ENCODE peak calls at places on chromosomes 1 and 21, in eight cellular contexts. O, G, R, A, Q, B, D and J are unnamed samples.

GRCh38 chr1:15001317-15001900 is 152.1 kb upstream of the TMEM51 start:
- DNase-seq in O (no peak), G (no peak), R (no peak), A (no peak), Q (no peak), B (no peak), D (no peak), J (no peak)

GRCh38 chr1:185317886-185318310 is 855 bp upstream of the IVNS1ABP start:
- DNase-seq in O (no peak), G (peak; percentile 64), R (peak; percentile 31), A (peak; percentile 52), Q (peak; percentile 62), B (peak; percentile 77), D (peak; percentile 42), J (no peak)

GRCh38 chr1:32393832-32394140 is 455 bp downstream of the BSDC1 start:
- DNase-seq in O (no peak), G (peak; percentile 12), R (peak; percentile 56), A (peak; percentile 54), Q (no peak), B (peak; percentile 52), D (no peak), J (no peak)

GRCh38 chr21:43188712-43189151 is 19.9 kb downstream of the CRYAA start:
- DNase-seq in O (peak; percentile 58), G (no peak), R (no peak), A (peak; percentile 33), Q (no peak), B (no peak), D (no peak), J (no peak)

GRCh38 chr1:158117854-158118691 is 62.6 kb upstream of the CD1D start:
- DNase-seq in O (peak; percentile 81), G (peak; percentile 24), R (peak; percentile 34), A (no peak), Q (peak; percentile 43), B (peak; percentile 44), D (no peak), J (peak; percentile 47)

GRCh38 chr1:57421366-57421765 is 2.5 kb downstream of the DAB1 start:
- DNase-seq in O (no peak), G (no peak), R (no peak), A (no peak), Q (no peak), B (no peak), D (no peak), J (no peak)

GRCh38 chr1:94115900-94116436 is 5.0 kb downstream of the ABCA4 start:
- DNase-seq in O (no peak), G (no peak), R (no peak), A (no peak), Q (no peak), B (no peak), D (no peak), J (no peak)

GRCh38 chr1:40662864-40663263 is 2.6 kb downstream of the RIMS3 start:
- DNase-seq in O (no peak), G (peak; percentile 34), R (peak; percentile 18), A (no peak), Q (no peak), B (peak; percentile 43), D (no peak), J (peak; percentile 18)

GRCh38 chr1:184866991-184867788 is 107.1 kb downstream of the NIBAN1 start:
- DNase-seq in O (no peak), G (peak; percentile 48), R (peak; percentile 99), A (no peak), Q (peak; percentile 47), B (peak; percentile 54), D (peak; percentile 29), J (no peak)

GRCh38 chr1:240237305-240237721 is 145.6 kb downstream of the FMN2 start:
- DNase-seq in O (no peak), G (no peak), R (peak; percentile 71), A (no peak), Q (no peak), B (no peak), D (no peak), J (peak; percentile 12)

GRCh38 chr1:107430540-107431228 is 289.8 kb downstream of the NTNG1 start:
- DNase-seq in O (no peak), G (peak; percentile 6), R (peak; percentile 11), A (no peak), Q (peak; percentile 25), B (peak; percentile 9), D (no peak), J (peak; percentile 64)

GRCh38 chr1:2932671-2933350 is 88.5 kb upstream of the ACTRT2 start:
- DNase-seq in O (peak; percentile 52), G (no peak), R (no peak), A (no peak), Q (no peak), B (no peak), D (no peak), J (no peak)

GRCh38 chr1:119815361-119815760 is 4.1 kb upstream of the REG4 start:
- DNase-seq in O (no peak), G (no peak), R (peak; percentile 31), A (no peak), Q (no peak), B (no peak), D (no peak), J (no peak)

GRCh38 chr21:42433946-42434551 is 30.3 kb downstream of the UBASH3A start:
- DNase-seq in O (no peak), G (no peak), R (no peak), A (no peak), Q (no peak), B (no peak), D (no peak), J (no peak)

GRCh38 chr1:24253569-24253968 is 65.6 kb upstream of the GRHL3 start:
- DNase-seq in O (no peak), G (no peak), R (no peak), A (no peak), Q (no peak), B (no peak), D (no peak), J (no peak)

GRCh38 chr1:22930235-22930912 is 42.3 kb downstream of the LACTBL1 start:
- DNase-seq in O (peak; percentile 70), G (peak; percentile 11), R (peak; percentile 25), A (no peak), Q (peak; percentile 63), B (peak; percentile 55), D (no peak), J (peak; percentile 72)

GRCh38 chr1:41643422-41643821 is 158.9 kb upstream of the EDN2 start:
- DNase-seq in O (no peak), G (no peak), R (no peak), A (no peak), Q (no peak), B (no peak), D (no peak), J (no peak)

GRCh38 chr1:109523706-109524105 is 14.2 kb upstream of the AMIGO1 start:
- DNase-seq in O (no peak), G (no peak), R (no peak), A (no peak), Q (no peak), B (no peak), D (no peak), J (no peak)

GRCh38 chr1:7298749-7299151 is 472.3 kb upstream of the VAMP3 start:
- DNase-seq in O (no peak), G (no peak), R (peak; percentile 77), A (no peak), Q (no peak), B (no peak), D (no peak), J (no peak)

GRCh38 chr1:29668761-29669487 is 432.6 kb downstream of the PTPRU start:
- DNase-seq in O (no peak), G (no peak), R (no peak), A (no peak), Q (no peak), B (no peak), D (no peak), J (no peak)

GRCh38 chr1:18936814-18937481 is 19.5 kb downstream of the IFFO2 start:
- DNase-seq in O (no peak), G (no peak), R (no peak), A (no peak), Q (no peak), B (no peak), D (no peak), J (no peak)

GRCh38 chr1:56095924-56096655 is 483.3 kb downstream of the PLPP3 start:
- DNase-seq in O (no peak), G (no peak), R (peak; percentile 69), A (peak; percentile 69), Q (no peak), B (no peak), D (no peak), J (no peak)

GRCh38 chr1:244207042-244207934 is 156.2 kb downstream of the ZBTB18 start:
- DNase-seq in O (no peak), G (no peak), R (peak; percentile 70), A (no peak), Q (no peak), B (no peak), D (no peak), J (no peak)

GRCh38 chr1:78240755-78241154 is 195.0 kb downstream of the GIPC2 start:
- DNase-seq in O (no peak), G (no peak), R (peak; percentile 23), A (no peak), Q (no peak), B (no peak), D (no peak), J (no peak)